ENCODE peak calls at places on chromosomes 5 and 9, in four cellular contexts. K is K562, X is HepG2, F is H1. Q is an unnamed sample.

GRCh38 chr9:107491081-107492053 is 1.8 kb upstream of the KLF4 start:
- DNase-seq in F (no peak), X (no peak), K (no peak), Q (peak)

GRCh38 chr9:6931913-6932312 is 174.1 kb downstream of the KDM4C start:
- DNase-seq in K (peak), F (no peak), X (peak), Q (no peak)

GRCh38 chr9:16367605-16368424 is 502.7 kb downstream of the BNC2 start:
- DNase-seq in F (no peak), X (no peak), K (no peak), Q (no peak)

GRCh38 chr5:67536892-67537291 is 340.3 kb upstream of the CD180 start:
- DNase-seq in F (no peak), X (no peak), K (no peak), Q (peak)

GRCh38 chr9:87968155-87968554 is 6.2 kb downstream of the CDK20 start:
- DNase-seq in K (no peak), X (no peak), F (no peak), Q (no peak)

GRCh38 chr9:4983541-4984165 is 1.4 kb upstream of the JAK2 start:
- DNase-seq in K (no peak), X (peak), F (no peak), Q (no peak)

GRCh38 chr5:172658869-172659513 is 17.9 kb downstream of the NEURL1B start:
- DNase-seq in F (no peak), X (no peak), K (no peak), Q (no peak)

GRCh38 chr5:88669314-88669713 is 213.7 kb downstream of the MEF2C start:
- DNase-seq in K (no peak), F (no peak), X (no peak), Q (no peak)

GRCh38 chr5:87944553-87945320 is 323.9 kb downstream of the TMEM161B start:
- DNase-seq in F (peak), K (no peak), X (no peak), Q (no peak)

GRCh38 chr5:127957183-127957582 is 126.4 kb upstream of the SLC12A2 start:
- DNase-seq in K (no peak), X (peak), F (no peak), Q (peak)

GRCh38 chr5:141863569-141864178 is 14.5 kb downstream of the PCDH1 start:
- DNase-seq in F (no peak), X (no peak), K (no peak), Q (no peak)

GRCh38 chr5:67730917-67731474 is 484.6 kb upstream of the PIK3R1 start:
- DNase-seq in X (no peak), K (no peak), F (no peak), Q (peak)

GRCh38 chr9:91902465-91903125 is 47.4 kb downstream of the ROR2 start:
- DNase-seq in F (no peak), X (no peak), K (no peak), Q (no peak)

GRCh38 chr5:173774212-173774850 is 113.8 kb upstream of the CPEB4 start:
- DNase-seq in F (no peak), X (no peak), K (no peak), Q (no peak)

GRCh38 chr5:81241961-81242648 is 9.0 kb downstream of the CKMT2 start:
- DNase-seq in X (no peak), F (no peak), K (no peak), Q (no peak)

GRCh38 chr5:145848854-145849253 is 13.7 kb upstream of the PRELID2 start:
- DNase-seq in K (peak), X (no peak), F (no peak), Q (peak)
- TF ChIP-seq MAX in K (no peak), X (no peak), F (no peak), Q (no peak)

DNA sequence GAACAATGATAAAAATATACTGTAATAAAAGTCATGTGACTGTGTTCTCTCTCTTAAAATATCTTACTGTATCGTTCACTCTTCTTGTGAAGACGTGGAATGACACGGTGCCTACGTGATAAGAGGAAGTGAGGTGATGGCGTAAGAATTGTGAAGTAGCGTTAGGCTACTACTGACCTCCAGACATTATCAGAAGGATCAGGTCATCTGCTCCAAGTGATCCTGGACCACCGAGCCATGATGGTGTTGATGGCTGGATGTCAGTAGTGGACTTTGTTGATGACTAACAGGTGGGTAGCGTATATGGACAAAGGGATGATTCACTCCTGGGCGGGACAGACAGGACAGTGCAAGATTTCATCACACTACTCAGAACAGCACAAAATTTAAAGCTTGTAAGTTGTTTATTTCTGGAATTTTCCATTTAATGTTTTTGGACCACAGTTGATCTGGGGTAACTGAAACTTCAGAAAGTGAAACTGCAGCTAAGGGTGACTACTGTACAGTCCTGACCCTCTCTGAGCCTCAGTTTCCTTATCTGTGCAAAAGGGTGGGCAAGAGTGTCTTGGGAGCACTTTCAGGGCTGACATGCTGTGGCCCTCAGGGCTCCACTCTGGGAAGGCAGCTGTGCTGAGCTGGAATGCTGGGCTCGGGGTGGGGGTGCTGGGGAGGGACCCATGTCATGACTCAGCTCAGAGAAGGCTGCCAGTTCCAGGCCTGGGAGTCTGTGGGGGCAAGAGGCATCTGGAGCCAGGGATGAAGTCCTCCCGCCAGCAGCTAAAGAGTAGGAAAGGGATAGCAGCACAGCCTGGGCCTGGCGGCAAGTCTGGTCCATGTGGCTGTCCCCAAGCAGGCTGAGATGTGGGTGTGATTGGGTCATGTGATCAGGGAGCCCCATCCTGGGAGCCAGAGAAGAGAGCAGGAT is 12.6 kb downstream of the PDGFRB start:
- DNase-seq in F (no peak), K (peak), X (peak), Q (no peak)
- TF ChIP-seq POLR2AphosphoS5 in F (no peak), K (no peak), X (peak), Q (no peak)

DNA sequence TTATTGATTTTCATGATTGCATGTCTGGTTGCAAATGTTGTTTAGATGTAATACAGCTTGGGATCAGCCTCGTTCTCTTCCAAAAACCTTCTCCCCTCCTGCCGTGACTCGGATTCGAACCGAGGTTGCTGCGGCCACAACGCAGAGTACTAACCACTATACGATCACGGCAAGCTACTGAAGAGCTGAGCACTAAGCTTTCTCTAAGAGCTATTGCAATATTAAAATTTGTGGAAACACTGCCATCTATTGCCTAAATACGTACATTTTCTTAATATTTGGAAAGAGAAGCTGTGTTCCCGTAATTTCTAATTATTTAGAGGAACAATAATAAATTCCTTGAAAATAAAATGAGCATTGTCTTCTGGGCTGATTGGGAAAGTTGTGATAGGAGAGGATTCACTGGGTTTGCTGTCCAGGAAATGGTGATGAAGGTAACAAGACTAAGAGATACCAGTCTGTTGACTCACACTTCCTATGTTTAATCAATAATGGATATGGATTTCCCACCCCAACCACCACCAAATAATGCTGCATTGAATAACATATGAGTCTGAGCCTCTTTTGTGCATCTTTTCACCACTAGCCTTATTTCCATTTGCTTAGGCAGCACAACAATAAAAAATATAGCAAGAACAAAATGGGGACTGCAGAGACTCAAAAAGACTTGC is 120.0 kb upstream of the NFIB start:
- DNase-seq in F (no peak), K (peak), X (peak), Q (no peak)
- TF ChIP-seq JUN in F (no peak), K (no peak), X (no peak), Q (peak)

DNA sequence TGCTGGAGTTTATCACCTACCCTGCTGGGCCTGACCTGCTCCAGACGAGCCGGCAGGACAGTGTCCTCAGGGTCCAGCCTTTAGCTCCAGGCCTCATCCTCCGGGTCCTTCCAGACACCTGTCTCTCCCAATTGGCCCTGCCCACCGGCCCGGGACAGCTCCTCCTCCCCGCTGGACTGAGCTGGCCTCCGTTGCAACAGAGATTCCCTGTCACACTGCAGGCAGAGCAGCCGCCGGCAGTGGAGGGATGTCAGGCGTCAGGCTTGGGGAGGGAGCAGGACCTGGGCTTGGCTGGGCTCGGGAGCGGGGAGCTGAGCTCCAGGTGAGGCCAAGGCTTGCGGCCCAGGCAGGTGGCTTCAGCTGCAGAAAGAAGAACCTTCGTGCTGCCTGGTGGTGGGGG is 1.7 kb downstream of the KCNT1 start:
- DNase-seq in K (no peak), F (no peak), X (no peak), Q (no peak)
- TF ChIP-seq MAX in K (no peak), F (peak), X (no peak), Q (no peak)

GRCh38 chr5:179610109-179610902 is 13.2 kb downstream of the HNRNPH1 start:
- DNase-seq in F (no peak), X (no peak), K (peak), Q (no peak)
- TF ChIP-seq POLR2AphosphoS5 in F (peak), X (no peak), K (peak), Q (peak)

GRCh38 chr9:121974421-121974820 is 118.7 kb downstream of the TTLL11 start:
- DNase-seq in K (no peak), X (no peak), F (no peak), Q (no peak)
- TF ChIP-seq JUN in K (no peak), X (no peak), F (no peak), Q (no peak)